ENCODE peak calls at places on chromosomes 4 and X, in five cellular contexts. N is K562, W is body of pancreas, K is left ventricle myocardium inferior, B is fibroblast of lung. R is an unnamed sample. For H3K9me3, the result is how much of the 10 kb centered on the place peaks cover.

GRCh38 chrX:46635186-46635585 is 61.6 kb downstream of the CHST7 start:
- DNase-seq in B (no peak), K (no peak), W (no peak), N (no peak), R (no peak)

GRCh38 chr4:75654905-75655304 is 18.3 kb downstream of the G3BP2 start:
- DNase-seq in K (no peak), N (no peak), W (no peak), B (no peak), R (no peak)

GRCh38 chr4:142777045-142777743 is 68.9 kb downstream of the INPP4B start:
- DNase-seq in B (no peak), W (peak), K (no peak), N (no peak), R (no peak)

GRCh38 chr4:151859646-151860045 is 98.8 kb upstream of the GATB start:
- DNase-seq in N (no peak), K (no peak), W (no peak), B (no peak), R (no peak)

GRCh38 chr4:10115271-10115656 is 1.3 kb downstream of the WDR1 start:
- DNase-seq in K (no peak), B (peak), N (no peak), W (no peak), R (peak)

GRCh38 chr4:43776371-43776770 is 672.2 kb downstream of the KCTD8 start:
- DNase-seq in W (no peak), B (peak), N (no peak), K (no peak), R (no peak)

GRCh38 chr4:114479595-114479994 is 119.0 kb upstream of the UGT8 start:
- DNase-seq in B (no peak), W (no peak), N (no peak), K (no peak), R (no peak)

GRCh38 chr4:2819244-2820215 is 24.1 kb upstream of the ADD1 start:
- DNase-seq in B (no peak), K (peak), N (no peak), W (no peak), R (no peak)

GRCh38 chr4:109560687-109561452 is 824 bp downstream of the MCUB start:
- DNase-seq in W (peak), K (peak), N (peak), B (peak), R (peak)

GRCh38 chrX:24733111-24733510 is 39.4 kb downstream of the POLA1 start:
- DNase-seq in K (no peak), N (no peak), B (no peak), W (no peak), R (no peak)

GRCh38 chrX:150770623-150771022 is 77.4 kb downstream of the MTMR1 start:
- DNase-seq in W (no peak), N (no peak), K (no peak), B (no peak), R (no peak)

GRCh38 chr4:94462572-94462971 is 10.8 kb downstream of the PDLIM5 start:
- DNase-seq in B (no peak), W (no peak), K (no peak), N (no peak), R (no peak)

GRCh38 chrX:65596270-65596669 is 61.7 kb upstream of the LAS1L start:
- DNase-seq in N (peak), W (no peak), K (no peak), B (peak), R (no peak)

GRCh38 chrX:104330966-104331365 is 76.2 kb upstream of the ESX1 start:
- DNase-seq in W (no peak), K (no peak), B (peak), N (no peak), R (no peak)

GRCh38 chrX:54695231-54695630 is 102.8 kb downstream of the ITIH6 start:
- DNase-seq in N (no peak), W (no peak), K (no peak), B (peak), R (peak)

GRCh38 chrX:150018931-150019331 is 80.6 kb upstream of the EOLA2 start:
- DNase-seq in K (no peak), B (peak), W (no peak), N (no peak), R (no peak)

GRCh38 chr4:120919358-120919757 is 3.2 kb downstream of the PRDM5 start:
- DNase-seq in W (no peak), N (no peak), B (no peak), K (no peak), R (no peak)

GRCh38 chr4:79181190-79181589 is 144.7 kb downstream of the NAA11 start:
- DNase-seq in K (no peak), B (no peak), N (peak), W (no peak), R (no peak)

GRCh38 chr4:5052726-5053425 is 1.6 kb downstream of the STK32B start:
- DNase-seq in B (no peak), K (no peak), W (no peak), N (no peak), R (no peak)

GRCh38 chr4:170386974-170387373 is 297.2 kb upstream of the AADAT start:
- DNase-seq in B (no peak), W (no peak), K (no peak), N (no peak), R (no peak)

GRCh38 chr4:111406036-111406435 is 739.2 kb upstream of the FAM241A start:
- DNase-seq in W (no peak), K (no peak), N (no peak), B (no peak), R (no peak)

GRCh38 chrX:77962068-77962902 is 7.2 kb downstream of the PGAM4 start:
- DNase-seq in B (peak), K (no peak), W (no peak), N (no peak), R (no peak)

DNA sequence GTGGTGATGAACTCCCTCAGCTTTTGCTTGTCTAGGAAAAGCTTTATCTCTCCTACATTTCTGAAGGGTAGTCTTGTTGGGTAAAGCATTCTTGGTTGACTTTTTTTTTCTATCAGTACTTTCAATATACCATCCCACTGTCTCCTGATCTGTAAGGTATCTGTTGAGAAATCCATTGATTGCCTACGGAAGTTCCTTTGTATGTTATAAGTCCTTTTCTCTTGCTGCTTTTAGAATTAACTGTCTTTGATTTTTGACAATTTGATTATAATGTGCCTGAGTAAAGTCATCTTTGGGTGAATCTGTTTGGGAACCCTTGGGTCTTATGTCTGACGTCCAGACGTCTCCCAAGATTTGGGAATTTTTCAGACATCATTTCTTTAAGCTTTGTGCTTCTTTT is 30.8 kb downstream of the SCLT1 start:
- DNase-seq in W (no peak), N (no peak), B (no peak), K (no peak), R (no peak)
- H3K9me3 ChIP-seq in W (under half), N (under half), B (under half), K (half or more), R (under half)

GRCh38 chr4:175678451-175678850 is 133.6 kb downstream of the GPM6A start:
- DNase-seq in B (no peak), W (no peak), K (no peak), N (no peak), R (no peak)
- TF ChIP-seq CTCF in B (no peak), W (no peak), K (no peak), N (no peak), R (no peak)

DNA sequence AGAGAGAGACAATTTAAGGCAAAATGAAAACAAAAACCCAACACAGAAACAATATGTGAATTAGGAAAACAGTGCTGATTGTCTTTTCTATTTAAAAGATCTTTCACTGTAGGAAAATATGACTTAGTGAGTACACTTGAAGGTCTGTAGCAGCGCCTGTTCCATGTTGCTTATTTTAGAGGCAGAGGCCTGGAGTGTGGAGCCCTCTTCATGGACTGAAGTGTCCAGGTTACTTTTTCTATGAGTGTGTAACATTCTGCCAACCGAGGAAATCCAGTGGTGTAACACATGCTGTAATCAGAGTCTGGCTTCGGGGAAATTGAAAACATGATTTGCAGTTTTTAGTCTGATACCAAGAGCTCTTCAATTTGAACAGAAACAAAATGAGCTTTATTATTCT is 64.0 kb upstream of the GPRIN3 start:
- DNase-seq in N (no peak), B (no peak), W (no peak), K (no peak), R (no peak)
- H3K27ac ChIP-seq in N (no peak), B (no peak), W (no peak), K (no peak), R (peak)

DNA sequence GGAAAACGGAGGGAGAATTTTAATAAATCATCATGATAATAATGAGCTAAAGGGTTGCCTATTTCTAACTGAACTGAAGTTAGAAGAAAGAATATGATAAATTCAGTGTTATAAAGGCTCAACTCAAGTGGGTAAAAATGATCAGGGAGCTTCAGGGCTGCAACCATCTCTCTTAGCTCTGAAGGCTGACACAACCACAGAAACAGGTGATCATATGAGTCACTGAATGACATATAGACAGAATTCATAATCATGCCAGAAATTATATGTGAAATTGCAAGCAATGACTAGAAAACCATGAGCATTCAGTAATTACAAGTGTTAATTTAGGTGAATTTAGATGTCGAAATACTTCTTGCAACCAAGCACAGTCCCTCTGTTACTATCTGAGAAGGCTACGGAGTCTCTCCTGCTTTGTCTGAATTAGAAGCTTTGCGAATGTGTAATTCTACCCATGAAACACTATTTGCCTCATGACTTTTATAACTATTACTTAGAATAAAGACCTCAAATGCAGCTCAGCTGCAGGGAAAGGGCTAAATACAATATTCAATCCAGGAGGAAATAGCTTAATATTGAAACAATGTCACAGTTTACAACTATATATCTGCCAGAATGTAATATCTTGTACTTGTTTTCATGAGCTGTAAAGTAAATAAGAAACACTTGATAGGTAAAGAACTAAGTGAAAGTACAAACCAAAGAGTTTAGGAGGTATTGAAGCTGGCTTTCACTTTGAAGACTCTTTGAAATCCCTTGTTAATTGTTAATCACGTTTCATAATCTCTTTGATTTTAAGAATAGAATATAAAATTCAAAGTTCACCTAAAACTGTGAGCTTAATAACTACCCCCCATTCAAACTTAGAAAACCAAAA is 1972.6 kb downstream of the ARAP2 start:
- DNase-seq in B (no peak), K (no peak), W (no peak), N (no peak), R (no peak)
- H3K9me3 ChIP-seq in B (under half), K (under half), W (under half), N (under half), R (under half)